ENCODE peak calls at places on chromosomes 6 and 20, in six cellular contexts. M is colonic mucosa, G is GM23248, Q is fibroblast of lung, F is astrocyte, J is neural progenitor cell. U is an unnamed sample.

GRCh38 chr6:42342011-42342553 is 109.6 kb downstream of the TRERF1 start:
- DNase-seq in M (no peak), Q (no peak), F (no peak), J (no peak), G (no peak), U (no peak)

GRCh38 chr6:148525453-148525852 is 182.8 kb downstream of the SASH1 start:
- DNase-seq in J (no peak), G (peak), Q (peak), F (peak), M (no peak), U (no peak)

GRCh38 chr20:8389381-8390368 is 257.6 kb downstream of the PLCB1 start:
- DNase-seq in J (peak), Q (peak), G (peak), F (peak), M (no peak), U (no peak)

GRCh38 chr20:2911200-2911599 is 37.9 kb downstream of the PTPRA start:
- DNase-seq in Q (peak), F (no peak), M (no peak), J (no peak), G (peak), U (no peak)

GRCh38 chr20:17875106-17875980 is 93.3 kb downstream of the SNX5 start:
- DNase-seq in Q (peak), G (peak), J (no peak), F (peak), M (peak), U (no peak)

GRCh38 chr6:168941036-168941435 is 312.6 kb downstream of the THBS2 start:
- DNase-seq in J (no peak), G (peak), F (no peak), Q (no peak), M (no peak), U (no peak)

GRCh38 chr20:17654649-17655285 is 27.3 kb downstream of the RRBP1 start:
- DNase-seq in M (peak), F (no peak), Q (peak), J (peak), G (peak), U (no peak)

GRCh38 chr6:44738652-44739141 is 351.2 kb downstream of the CDC5L start:
- DNase-seq in Q (peak), J (peak), M (no peak), F (no peak), G (peak), U (no peak)

GRCh38 chr20:13692802-13693736 is 54.3 kb upstream of the TASP1 start:
- DNase-seq in F (no peak), J (no peak), G (no peak), Q (no peak), M (no peak), U (no peak)

GRCh38 chr6:73451166-73452106 is 661 bp downstream of the CGAS start:
- DNase-seq in G (peak), M (peak), F (peak), Q (peak), J (peak), U (no peak)

GRCh38 chr6:99951016-99951805 is 42.8 kb downstream of the MCHR2 start:
- DNase-seq in Q (no peak), G (peak), F (no peak), M (no peak), J (no peak), U (no peak)

GRCh38 chr6:111602481-111603404 is 2.9 kb downstream of the TRAF3IP2 start:
- DNase-seq in J (no peak), F (peak), Q (peak), M (peak), G (peak), U (no peak)

GRCh38 chr20:2518096-2518495 is 9.4 kb upstream of the ZNF343 start:
- DNase-seq in F (no peak), G (no peak), M (no peak), Q (no peak), J (no peak), U (no peak)

GRCh38 chr6:148848915-148849314 is 102.1 kb downstream of the UST start:
- DNase-seq in Q (no peak), J (no peak), G (no peak), F (no peak), M (no peak), U (no peak)

GRCh38 chr6:30743099-30744053 is 889 bp upstream of the FLOT1 start:
- DNase-seq in F (no peak), G (peak), J (no peak), Q (no peak), M (peak), U (no peak)

GRCh38 chr20:43781215-43781614 is 54.4 kb upstream of the GTSF1L start:
- DNase-seq in F (no peak), M (no peak), G (no peak), J (no peak), Q (no peak), U (no peak)

GRCh38 chr6:112680076-112680475 is 332.9 kb downstream of the RFPL4B start:
- DNase-seq in F (no peak), Q (peak), J (no peak), M (no peak), G (peak), U (no peak)

GRCh38 chr6:122400121-122400450 is 634 bp downstream of the HSF2 start:
- DNase-seq in J (no peak), M (no peak), G (peak), F (peak), Q (peak), U (no peak)
- H3K4me3 ChIP-seq in J (peak), M (peak), G (peak), F (peak), Q (peak), U (peak)

GRCh38 chr6:166998256-166999144 is 697 bp upstream of the CEP43 start:
- DNase-seq in F (no peak), M (peak), Q (no peak), G (peak), J (peak), U (peak)

GRCh38 chr6:166997768-166998255 is 1.4 kb upstream of the CEP43 start:
- DNase-seq in F (peak), M (peak), J (peak), Q (peak), G (peak), U (peak)

GRCh38 chr6:166999145-166999844 is at the start of gene CEP43:
- DNase-seq in M (peak), F (peak), Q (peak), G (peak), J (peak), U (no peak)

GRCh38 chr6:166999845-167000253 is 652 bp downstream of the CEP43 start:
- DNase-seq in M (peak), Q (peak), F (no peak), J (no peak), G (peak), U (no peak)

DNA sequence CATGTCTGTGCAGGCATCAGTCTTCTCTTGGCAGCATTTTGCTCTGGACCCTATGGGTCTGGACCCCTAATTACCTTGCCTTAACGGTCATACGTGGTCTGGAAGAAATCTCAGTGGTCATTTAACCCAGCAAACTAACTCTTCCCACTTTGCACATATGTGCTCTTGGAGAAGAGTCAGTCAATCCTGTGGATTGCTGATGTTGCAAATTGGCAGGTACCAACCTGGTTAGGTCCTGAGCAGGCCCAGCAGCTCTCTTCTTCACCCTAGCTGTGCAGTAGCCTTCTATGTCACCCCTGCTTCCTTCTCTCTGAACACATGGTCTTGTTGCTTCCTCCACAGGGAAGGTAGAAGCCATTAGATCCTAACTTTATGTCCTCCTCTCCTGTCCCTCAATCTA is 1.6 kb downstream of the CEP43 start:
- DNase-seq in J (no peak), Q (no peak), F (no peak), M (no peak), G (no peak), U (no peak)
- H3K9ac ChIP-seq in J (no peak), Q (no peak), F (peak), M (no peak), G (no peak), U (no peak)

GRCh38 chr6:166006593-166007301 is 160.9 kb downstream of the TBXT start:
- DNase-seq in G (peak), J (peak), F (peak), Q (peak), M (no peak), U (no peak)
- H3K4me3 ChIP-seq in G (peak), J (peak), F (peak), Q (peak), M (no peak), U (no peak)

GRCh38 chr6:63537959-63538300 is 34.4 kb upstream of the LOC128125822 start:
- DNase-seq in Q (no peak), J (no peak), F (no peak), G (no peak), M (no peak), U (no peak)

GRCh38 chr6:63537126-63537958 is 34.9 kb upstream of the LOC128125822 start:
- DNase-seq in J (no peak), Q (no peak), G (peak), M (no peak), F (no peak), U (peak)

GRCh38 chr6:63530984-63531383 is 41.3 kb upstream of the LOC128125822 start:
- DNase-seq in Q (no peak), F (no peak), M (no peak), G (no peak), J (no peak), U (no peak)

GRCh38 chr6:63533026-63533425 is 39.3 kb upstream of the LOC128125822 start:
- DNase-seq in F (no peak), G (no peak), M (no peak), J (no peak), Q (no peak), U (no peak)

DNA sequence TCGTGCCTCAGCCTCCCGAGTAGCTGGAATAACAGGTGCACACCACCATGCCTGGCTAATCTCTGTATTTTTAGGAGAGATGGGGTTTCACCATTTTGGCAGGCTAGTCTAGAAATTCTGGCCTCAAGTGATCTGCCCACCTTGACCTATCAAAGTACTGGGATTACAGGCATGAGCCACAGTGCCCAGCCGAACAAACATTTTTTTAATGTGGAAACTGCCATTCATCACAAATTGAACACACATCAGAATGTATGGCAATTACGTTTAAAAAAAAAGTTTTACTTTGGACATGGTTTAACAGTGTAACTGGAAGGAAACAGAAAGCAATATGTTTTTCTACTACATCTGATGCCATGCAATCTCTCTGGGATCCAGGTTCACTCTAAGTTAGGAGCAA is 38.3 kb upstream of the LOC128125822 start:
- DNase-seq in G (no peak), Q (no peak), M (no peak), J (no peak), F (no peak), U (no peak)
- H3K9ac ChIP-seq in G (no peak), Q (no peak), M (no peak), J (no peak), F (no peak), U (no peak)

GRCh38 chr6:116008470-116009229 is 52.0 kb downstream of the FRK start:
- DNase-seq in F (peak), J (no peak), G (peak), Q (peak), M (no peak), U (no peak)
- H3K4me3 ChIP-seq in F (no peak), J (no peak), G (peak), Q (peak), M (no peak), U (no peak)

DNA sequence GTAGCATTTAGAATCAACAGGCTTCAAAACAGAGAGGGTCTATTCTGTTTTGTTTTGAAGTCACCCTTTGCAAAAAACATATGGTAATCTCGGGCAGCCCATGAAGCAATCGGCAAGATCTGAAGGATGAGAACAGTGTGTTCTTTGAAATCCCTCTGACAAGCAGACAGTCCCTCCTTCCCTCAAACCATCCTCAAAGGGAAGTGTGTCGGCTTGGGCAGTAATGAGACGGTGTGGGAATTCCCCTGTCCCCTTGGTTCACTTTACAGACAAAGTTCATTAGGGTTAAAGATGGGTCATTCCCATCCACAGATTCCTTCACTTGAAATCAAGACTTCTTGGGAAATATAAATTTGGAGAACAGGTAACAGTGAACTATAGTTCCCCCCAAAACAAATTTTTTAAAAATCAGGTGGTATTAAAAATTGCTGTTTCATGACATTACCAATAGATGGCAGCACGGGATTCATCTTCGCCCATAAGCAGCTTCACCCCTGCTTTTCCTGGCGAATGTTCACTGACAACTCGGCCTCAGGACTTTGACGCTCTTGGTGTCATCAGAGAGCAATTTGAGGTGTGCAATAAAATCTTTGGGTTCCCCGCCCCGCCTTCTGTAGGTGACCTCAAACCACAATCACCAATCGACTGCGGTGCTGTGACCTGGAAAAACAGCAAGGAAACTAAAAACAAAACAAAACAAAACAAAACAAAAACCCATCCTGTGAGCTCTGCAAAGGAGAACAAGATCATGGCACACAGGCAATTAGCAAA is 159.3 kb upstream of the TNFAIP3 start:
- DNase-seq in Q (peak), M (peak), G (peak), F (peak), J (peak), U (peak)
- H3K9ac ChIP-seq in Q (no peak), M (no peak), G (peak), F (peak), J (no peak), U (peak)

U was measured in keratinocyte.